ENCODE peak calls at places on chromosomes 6 and 20, in ten cellular contexts. Q is psoas muscle, S is myocyte, N is cerebellar cortex, C is GM04503, Z is heart left ventricle, M is hepatocyte, B is astrocyte of the spinal cord, H is AG08396, V is left colon. A is an unnamed sample.

GRCh38 chr6:37696841-37697735 is 595 bp downstream of the MDGA1 start:
- DNase-seq in C (no peak), V (peak), Q (no peak), M (peak), N (no peak), B (peak), H (peak), Z (peak), S (peak), A (no peak)

GRCh38 chr6:2731281-2731909 is 19.3 kb downstream of the MYLK4 start:
- DNase-seq in B (no peak), C (no peak), V (no peak), M (no peak), Z (no peak), N (no peak), S (no peak), H (no peak), Q (no peak), A (no peak)

GRCh38 chr20:11195169-11195568 is 521.4 kb upstream of the JAG1 start:
- DNase-seq in Z (peak), Q (peak), V (peak), N (no peak), B (no peak), H (no peak), C (no peak), M (peak), S (no peak), A (peak)

GRCh38 chr6:356828-357251 is 34.7 kb upstream of the IRF4 start:
- DNase-seq in Z (peak), V (no peak), B (no peak), N (no peak), M (no peak), H (no peak), C (no peak), S (no peak), Q (no peak), A (no peak)

GRCh38 chr20:19964289-19965263 is 52.6 kb upstream of the NAA20 start:
- DNase-seq in B (peak), V (no peak), N (no peak), H (peak), Q (peak), C (peak), S (peak), Z (peak), M (peak), A (peak)

GRCh38 chr6:25922301-25922700 is 8.2 kb downstream of the SLC17A2 start:
- DNase-seq in V (no peak), Z (peak), C (peak), S (no peak), M (no peak), H (no peak), N (no peak), Q (no peak), B (no peak), A (no peak)

GRCh38 chr6:155075938-155076337 is 80.8 kb downstream of the TIAM2 start:
- DNase-seq in M (no peak), B (no peak), Z (no peak), N (no peak), S (no peak), Q (no peak), H (no peak), V (no peak), C (no peak), A (no peak)

GRCh38 chr6:161200610-161201201 is 73.2 kb downstream of the AGPAT4 start:
- DNase-seq in N (peak), S (no peak), H (no peak), C (no peak), V (no peak), M (no peak), Q (no peak), Z (no peak), B (no peak), A (no peak)

GRCh38 chr6:36623547-36624459 is 29.6 kb downstream of the SRSF3 start:
- DNase-seq in H (peak), C (no peak), N (peak), Z (peak), V (peak), Q (peak), M (peak), B (peak), S (peak), A (peak)

GRCh38 chr6:38567436-38567835 is 72.3 kb downstream of the BTBD9 start:
- DNase-seq in Q (peak), V (peak), S (peak), N (peak), B (peak), M (peak), H (peak), Z (peak), C (peak), A (no peak)

GRCh38 chr6:65989676-65990075 is 282.6 kb upstream of the EYS start:
- DNase-seq in H (no peak), C (no peak), S (no peak), N (no peak), B (no peak), V (no peak), Z (no peak), M (no peak), Q (no peak), A (peak)

GRCh38 chr6:28943557-28944411 is 20.0 kb upstream of the TRIM27 start:
- DNase-seq in B (peak), S (peak), H (peak), M (peak), Z (peak), C (no peak), V (peak), N (peak), Q (peak), A (peak)

GRCh38 chr6:136975089-136975715 is 53.1 kb downstream of the SLC35D3 start:
- DNase-seq in Q (no peak), S (no peak), C (no peak), Z (no peak), V (no peak), H (no peak), N (no peak), M (no peak), B (no peak), A (no peak)

GRCh38 chr6:139325003-139325600 is 33.3 kb upstream of the TXLNB start:
- DNase-seq in B (no peak), H (no peak), M (no peak), V (no peak), Q (no peak), N (no peak), Z (no peak), S (no peak), C (no peak), A (no peak)

GRCh38 chr6:33277663-33278391 is 904 bp downstream of the B3GALT4 start:
- DNase-seq in B (no peak), M (peak), Q (peak), H (no peak), C (no peak), Z (no peak), N (peak), V (peak), S (no peak), A (no peak)

GRCh38 chr20:57408536-57409233 is 17.5 kb downstream of the RBM38 start:
- DNase-seq in N (no peak), Z (peak), S (no peak), V (no peak), B (no peak), H (no peak), Q (no peak), C (no peak), M (no peak), A (no peak)

GRCh38 chr20:59835057-59835447 is 98.4 kb downstream of the SYCP2 start:
- DNase-seq in Z (no peak), N (no peak), C (no peak), M (no peak), H (peak), Q (no peak), S (no peak), V (no peak), B (peak), A (peak)

GRCh38 chr6:28673800-28674671 is 148.4 kb downstream of the GPX5 start:
- DNase-seq in N (peak), H (peak), B (peak), Z (no peak), S (peak), V (no peak), Q (no peak), M (peak), C (peak), A (peak)

GRCh38 chr6:15205321-15205720 is 40.5 kb upstream of the JARID2 start:
- DNase-seq in S (no peak), H (no peak), N (no peak), B (no peak), C (no peak), Z (no peak), V (no peak), M (no peak), Q (no peak), A (no peak)

GRCh38 chr6:116507324-116507723 is 4.1 kb upstream of the CALHM5 start:
- DNase-seq in B (peak), N (no peak), Q (no peak), S (no peak), Z (no peak), C (no peak), M (no peak), V (no peak), H (no peak), A (no peak)

GRCh38 chr6:43052225-43052841 is 1.3 kb downstream of the CUL7 start:
- DNase-seq in Q (no peak), B (no peak), S (no peak), C (no peak), M (no peak), V (peak), H (no peak), Z (no peak), N (no peak), A (no peak)

GRCh38 chr6:131995924-131996323 is 44.8 kb upstream of the CCN2 start:
- DNase-seq in B (peak), M (no peak), V (no peak), S (peak), H (peak), N (no peak), Z (no peak), Q (no peak), C (peak), A (no peak)

GRCh38 chr6:30647039-30647801 is at the start of gene C6orf136:
- DNase-seq in S (peak), N (peak), V (peak), Q (peak), M (peak), C (no peak), H (peak), Z (peak), B (peak), A (peak)

GRCh38 chr6:148747145-148747492 is 289 bp downstream of the UST start:
- DNase-seq in C (no peak), S (peak), Q (peak), B (peak), V (peak), H (peak), Z (peak), N (no peak), M (no peak), A (peak)

A was measured in islet precursor cell.